ENCODE peak calls at places on chromosomes 1 and 21, in four cellular contexts. One of them, this sample, is unnamed.

GRCh38 chr1:37602750-37603694 is 7.3 kb upstream of the GNL2 start:
- DNase-seq in mucosa of gallbladder: peak
- DNase-seq in uterus: no peak
- DNase-seq in stimulated activated CD4-positive, alpha-beta T cell treated with anti-CD3 and anti-CD28 coated beads, Interleukin-15, amount 100 ng/mL, for 24 hours: peak
- DNase-seq in this sample: peak

GRCh38 chr1:234562336-234562735 is 47.6 kb downstream of the IRF2BP2 start:
- DNase-seq in stimulated activated CD4-positive, alpha-beta T cell treated with anti-CD3 and anti-CD28 coated beads, Interleukin-15, amount 100 ng/mL, for 24 hours: no peak
- DNase-seq in mucosa of gallbladder: no peak
- DNase-seq in uterus: peak
- DNase-seq in this sample: no peak

GRCh38 chr1:119147626-119148180 is 7.2 kb upstream of the WARS2 start:
- DNase-seq in stimulated activated CD4-positive, alpha-beta T cell treated with anti-CD3 and anti-CD28 coated beads, Interleukin-15, amount 100 ng/mL, for 24 hours: no peak
- DNase-seq in uterus: no peak
- DNase-seq in mucosa of gallbladder: no peak
- DNase-seq in this sample: no peak

GRCh38 chr1:232954594-232955365 is 4.4 kb downstream of the NTPCR start:
- DNase-seq in uterus: no peak
- DNase-seq in mucosa of gallbladder: no peak
- DNase-seq in stimulated activated CD4-positive, alpha-beta T cell treated with anti-CD3 and anti-CD28 coated beads, Interleukin-15, amount 100 ng/mL, for 24 hours: no peak
- DNase-seq in this sample: no peak

GRCh38 chr1:16984717-16985116 is 4.3 kb upstream of the MFAP2 start:
- DNase-seq in stimulated activated CD4-positive, alpha-beta T cell treated with anti-CD3 and anti-CD28 coated beads, Interleukin-15, amount 100 ng/mL, for 24 hours: no peak
- DNase-seq in mucosa of gallbladder: peak
- DNase-seq in uterus: peak
- DNase-seq in this sample: no peak

GRCh38 chr1:160260436-160261382 is 1.6 kb downstream of the DCAF8 start:
- DNase-seq in mucosa of gallbladder: no peak
- DNase-seq in stimulated activated CD4-positive, alpha-beta T cell treated with anti-CD3 and anti-CD28 coated beads, Interleukin-15, amount 100 ng/mL, for 24 hours: no peak
- DNase-seq in uterus: no peak
- DNase-seq in this sample: peak

GRCh38 chr1:222106369-222106768 is 364.5 kb upstream of the DUSP10 start:
- DNase-seq in stimulated activated CD4-positive, alpha-beta T cell treated with anti-CD3 and anti-CD28 coated beads, Interleukin-15, amount 100 ng/mL, for 24 hours: no peak
- DNase-seq in uterus: no peak
- DNase-seq in mucosa of gallbladder: no peak
- DNase-seq in this sample: no peak

GRCh38 chr1:211323156-211324063 is 3.2 kb upstream of the TRAF5 start:
- DNase-seq in mucosa of gallbladder: peak
- DNase-seq in stimulated activated CD4-positive, alpha-beta T cell treated with anti-CD3 and anti-CD28 coated beads, Interleukin-15, amount 100 ng/mL, for 24 hours: peak
- DNase-seq in uterus: no peak
- DNase-seq in this sample: peak

GRCh38 chr1:100396651-100397050 is 44.3 kb downstream of the CDC14A start:
- DNase-seq in stimulated activated CD4-positive, alpha-beta T cell treated with anti-CD3 and anti-CD28 coated beads, Interleukin-15, amount 100 ng/mL, for 24 hours: no peak
- DNase-seq in mucosa of gallbladder: no peak
- DNase-seq in uterus: no peak
- DNase-seq in this sample: peak

GRCh38 chr1:221366495-221367095 is 375.3 kb downstream of the DUSP10 start:
- DNase-seq in stimulated activated CD4-positive, alpha-beta T cell treated with anti-CD3 and anti-CD28 coated beads, Interleukin-15, amount 100 ng/mL, for 24 hours: no peak
- DNase-seq in mucosa of gallbladder: no peak
- DNase-seq in uterus: no peak
- DNase-seq in this sample: no peak

GRCh38 chr21:29378814-29379213 is 80.1 kb downstream of the BACH1 start:
- DNase-seq in uterus: no peak
- DNase-seq in stimulated activated CD4-positive, alpha-beta T cell treated with anti-CD3 and anti-CD28 coated beads, Interleukin-15, amount 100 ng/mL, for 24 hours: no peak
- DNase-seq in mucosa of gallbladder: no peak
- DNase-seq in this sample: peak

GRCh38 chr1:234658143-234658542 is 48.2 kb upstream of the IRF2BP2 start:
- DNase-seq in uterus: no peak
- DNase-seq in mucosa of gallbladder: peak
- DNase-seq in stimulated activated CD4-positive, alpha-beta T cell treated with anti-CD3 and anti-CD28 coated beads, Interleukin-15, amount 100 ng/mL, for 24 hours: no peak
- DNase-seq in this sample: no peak

GRCh38 chr1:76105269-76105850 is 30.8 kb downstream of the ST6GALNAC3 start:
- DNase-seq in stimulated activated CD4-positive, alpha-beta T cell treated with anti-CD3 and anti-CD28 coated beads, Interleukin-15, amount 100 ng/mL, for 24 hours: no peak
- DNase-seq in uterus: no peak
- DNase-seq in mucosa of gallbladder: no peak
- DNase-seq in this sample: no peak

GRCh38 chr1:20641986-20642385 is 8.7 kb downstream of the PINK1 start:
- DNase-seq in stimulated activated CD4-positive, alpha-beta T cell treated with anti-CD3 and anti-CD28 coated beads, Interleukin-15, amount 100 ng/mL, for 24 hours: no peak
- DNase-seq in uterus: no peak
- DNase-seq in mucosa of gallbladder: no peak
- DNase-seq in this sample: no peak

GRCh38 chr1:62452951-62453350 is 16.1 kb downstream of the USP1 start:
- DNase-seq in uterus: no peak
- DNase-seq in stimulated activated CD4-positive, alpha-beta T cell treated with anti-CD3 and anti-CD28 coated beads, Interleukin-15, amount 100 ng/mL, for 24 hours: no peak
- DNase-seq in mucosa of gallbladder: no peak
- DNase-seq in this sample: no peak

GRCh38 chr21:40706806-40707205 is 140.2 kb downstream of the DSCAM start:
- DNase-seq in uterus: no peak
- DNase-seq in stimulated activated CD4-positive, alpha-beta T cell treated with anti-CD3 and anti-CD28 coated beads, Interleukin-15, amount 100 ng/mL, for 24 hours: no peak
- DNase-seq in mucosa of gallbladder: no peak
- DNase-seq in this sample: no peak

GRCh38 chr1:95145493-95145892 is 28.3 kb downstream of the TLCD4 start:
- DNase-seq in stimulated activated CD4-positive, alpha-beta T cell treated with anti-CD3 and anti-CD28 coated beads, Interleukin-15, amount 100 ng/mL, for 24 hours: no peak
- DNase-seq in mucosa of gallbladder: no peak
- DNase-seq in uterus: no peak
- DNase-seq in this sample: no peak

GRCh38 chr1:235831148-235831547 is 35.6 kb downstream of the LYST start:
- DNase-seq in uterus: no peak
- DNase-seq in stimulated activated CD4-positive, alpha-beta T cell treated with anti-CD3 and anti-CD28 coated beads, Interleukin-15, amount 100 ng/mL, for 24 hours: peak
- DNase-seq in mucosa of gallbladder: no peak
- DNase-seq in this sample: no peak

GRCh38 chr1:45010855-45011811 is at the start of gene HECTD3:
- DNase-seq in stimulated activated CD4-positive, alpha-beta T cell treated with anti-CD3 and anti-CD28 coated beads, Interleukin-15, amount 100 ng/mL, for 24 hours: peak
- DNase-seq in mucosa of gallbladder: peak
- DNase-seq in uterus: peak
- DNase-seq in this sample: peak

GRCh38 chr21:46543306-46543705 is 61.6 kb downstream of the S100B start:
- DNase-seq in uterus: no peak
- DNase-seq in stimulated activated CD4-positive, alpha-beta T cell treated with anti-CD3 and anti-CD28 coated beads, Interleukin-15, amount 100 ng/mL, for 24 hours: no peak
- DNase-seq in mucosa of gallbladder: no peak
- DNase-seq in this sample: no peak

GRCh38 chr1:12183095-12183794 is 16.5 kb downstream of the TNFRSF1B start:
- DNase-seq in mucosa of gallbladder: no peak
- DNase-seq in stimulated activated CD4-positive, alpha-beta T cell treated with anti-CD3 and anti-CD28 coated beads, Interleukin-15, amount 100 ng/mL, for 24 hours: no peak
- DNase-seq in uterus: no peak
- DNase-seq in this sample: no peak

GRCh38 chr1:109896681-109897080 is 14.0 kb upstream of the CSF1 start:
- DNase-seq in stimulated activated CD4-positive, alpha-beta T cell treated with anti-CD3 and anti-CD28 coated beads, Interleukin-15, amount 100 ng/mL, for 24 hours: no peak
- DNase-seq in uterus: no peak
- DNase-seq in mucosa of gallbladder: no peak
- DNase-seq in this sample: no peak

GRCh38 chr1:219385786-219386427 is 212.2 kb downstream of the LYPLAL1 start:
- DNase-seq in mucosa of gallbladder: no peak
- DNase-seq in uterus: no peak
- DNase-seq in stimulated activated CD4-positive, alpha-beta T cell treated with anti-CD3 and anti-CD28 coated beads, Interleukin-15, amount 100 ng/mL, for 24 hours: peak
- DNase-seq in this sample: peak

GRCh38 chr1:42008264-42008663 is 89.5 kb upstream of the HIVEP3 start:
- DNase-seq in uterus: no peak
- DNase-seq in mucosa of gallbladder: no peak
- DNase-seq in stimulated activated CD4-positive, alpha-beta T cell treated with anti-CD3 and anti-CD28 coated beads, Interleukin-15, amount 100 ng/mL, for 24 hours: no peak
- DNase-seq in this sample: no peak

GRCh38 chr1:61158592-61158991 is 76.2 kb downstream of the NFIA start:
- DNase-seq in mucosa of gallbladder: no peak
- DNase-seq in stimulated activated CD4-positive, alpha-beta T cell treated with anti-CD3 and anti-CD28 coated beads, Interleukin-15, amount 100 ng/mL, for 24 hours: no peak
- DNase-seq in uterus: no peak
- DNase-seq in this sample: no peak

GRCh38 chr1:167158095-167158812 is 62.4 kb upstream of the POU2F1 start:
- DNase-seq in uterus: no peak
- DNase-seq in stimulated activated CD4-positive, alpha-beta T cell treated with anti-CD3 and anti-CD28 coated beads, Interleukin-15, amount 100 ng/mL, for 24 hours: no peak
- DNase-seq in mucosa of gallbladder: no peak
- DNase-seq in this sample: no peak

GRCh38 chr1:157170677-157171515 is 32.7 kb upstream of the ETV3 start:
- DNase-seq in stimulated activated CD4-positive, alpha-beta T cell treated with anti-CD3 and anti-CD28 coated beads, Interleukin-15, amount 100 ng/mL, for 24 hours: peak
- DNase-seq in uterus: no peak
- DNase-seq in mucosa of gallbladder: peak
- DNase-seq in this sample: peak

GRCh38 chr1:942411-942821 is 16.6 kb downstream of the NOC2L start:
- DNase-seq in uterus: no peak
- DNase-seq in stimulated activated CD4-positive, alpha-beta T cell treated with anti-CD3 and anti-CD28 coated beads, Interleukin-15, amount 100 ng/mL, for 24 hours: peak
- DNase-seq in mucosa of gallbladder: no peak
- DNase-seq in this sample: no peak

GRCh38 chr1:183567584-183567983 is 22.7 kb downstream of the NCF2 start:
- DNase-seq in uterus: no peak
- DNase-seq in mucosa of gallbladder: peak
- DNase-seq in stimulated activated CD4-positive, alpha-beta T cell treated with anti-CD3 and anti-CD28 coated beads, Interleukin-15, amount 100 ng/mL, for 24 hours: no peak
- DNase-seq in this sample: peak

GRCh38 chr1:186958520-186958919 is 129.8 kb downstream of the PLA2G4A start:
- DNase-seq in uterus: no peak
- DNase-seq in mucosa of gallbladder: no peak
- DNase-seq in stimulated activated CD4-positive, alpha-beta T cell treated with anti-CD3 and anti-CD28 coated beads, Interleukin-15, amount 100 ng/mL, for 24 hours: no peak
- DNase-seq in this sample: no peak

GRCh38 chr1:18342744-18343143 is 138.0 kb upstream of the KLHDC7A start:
- DNase-seq in stimulated activated CD4-positive, alpha-beta T cell treated with anti-CD3 and anti-CD28 coated beads, Interleukin-15, amount 100 ng/mL, for 24 hours: no peak
- DNase-seq in mucosa of gallbladder: no peak
- DNase-seq in uterus: no peak
- DNase-seq in this sample: no peak

GRCh38 chr1:57269621-57270235 is 154.1 kb downstream of the DAB1 start:
- DNase-seq in mucosa of gallbladder: no peak
- DNase-seq in uterus: no peak
- DNase-seq in stimulated activated CD4-positive, alpha-beta T cell treated with anti-CD3 and anti-CD28 coated beads, Interleukin-15, amount 100 ng/mL, for 24 hours: no peak
- DNase-seq in this sample: no peak

GRCh38 chr1:208979776-208980175 is 603.7 kb upstream of the CAMK1G start:
- DNase-seq in stimulated activated CD4-positive, alpha-beta T cell treated with anti-CD3 and anti-CD28 coated beads, Interleukin-15, amount 100 ng/mL, for 24 hours: no peak
- DNase-seq in uterus: no peak
- DNase-seq in mucosa of gallbladder: no peak
- DNase-seq in this sample: no peak

GRCh38 chr1:108947871-108948525 is 15.3 kb downstream of the CLCC1 start:
- DNase-seq in uterus: no peak
- DNase-seq in stimulated activated CD4-positive, alpha-beta T cell treated with anti-CD3 and anti-CD28 coated beads, Interleukin-15, amount 100 ng/mL, for 24 hours: no peak
- DNase-seq in mucosa of gallbladder: no peak
- DNase-seq in this sample: no peak

GRCh38 chr1:155978325-155978972 is at the start of gene ARHGEF2:
- DNase-seq in mucosa of gallbladder: peak
- DNase-seq in stimulated activated CD4-positive, alpha-beta T cell treated with anti-CD3 and anti-CD28 coated beads, Interleukin-15, amount 100 ng/mL, for 24 hours: peak
- DNase-seq in uterus: peak
- DNase-seq in this sample: peak

GRCh38 chr1:68291763-68292384 is 59.6 kb upstream of the WLS start:
- DNase-seq in stimulated activated CD4-positive, alpha-beta T cell treated with anti-CD3 and anti-CD28 coated beads, Interleukin-15, amount 100 ng/mL, for 24 hours: no peak
- DNase-seq in uterus: no peak
- DNase-seq in mucosa of gallbladder: no peak
- DNase-seq in this sample: peak

GRCh38 chr1:181739214-181739613 is 255.9 kb downstream of the CACNA1E start:
- DNase-seq in uterus: no peak
- DNase-seq in mucosa of gallbladder: no peak
- DNase-seq in stimulated activated CD4-positive, alpha-beta T cell treated with anti-CD3 and anti-CD28 coated beads, Interleukin-15, amount 100 ng/mL, for 24 hours: no peak
- DNase-seq in this sample: no peak

This sample was measured in erythroblast.